ENCODE peak calls at places on chromosomes 11 and 22, in ten cellular contexts. One of them, this sample, is unnamed.

GRCh38 chr11:9219572-9219971 is 45.6 kb downstream of the DENND5A start:
- DNase-seq in hippocampal formation: no peak
- DNase-seq in psoas muscle: no peak
- DNase-seq in stimulated activated CD8-positive, alpha-beta memory T cell treated with anti-CD3 and anti-CD28 coated beads, Interleukin-15, amount 100 ng/mL, for 24 hours: no peak
- DNase-seq in PC-9: peak
- DNase-seq in kidney epithelial cell: no peak
- DNase-seq in dermis blood vessel endothelial cell: no peak
- DNase-seq in nephron progenitor cell: no peak
- DNase-seq in uterus: peak
- DNase-seq in fibroblast of villous mesenchyme: peak
- DNase-seq in this sample: no peak

GRCh38 chr11:117663826-117664225 is 133.2 kb downstream of the DSCAML1 start:
- DNase-seq in fibroblast of villous mesenchyme: no peak
- DNase-seq in psoas muscle: peak
- DNase-seq in PC-9: no peak
- DNase-seq in dermis blood vessel endothelial cell: no peak
- DNase-seq in hippocampal formation: peak
- DNase-seq in uterus: peak
- DNase-seq in kidney epithelial cell: no peak
- DNase-seq in stimulated activated CD8-positive, alpha-beta memory T cell treated with anti-CD3 and anti-CD28 coated beads, Interleukin-15, amount 100 ng/mL, for 24 hours: no peak
- DNase-seq in nephron progenitor cell: peak
- DNase-seq in this sample: no peak

GRCh38 chr11:65502852-65503603 is 4.2 kb downstream of the MALAT1 start:
- DNase-seq in stimulated activated CD8-positive, alpha-beta memory T cell treated with anti-CD3 and anti-CD28 coated beads, Interleukin-15, amount 100 ng/mL, for 24 hours: no peak
- DNase-seq in uterus: peak
- DNase-seq in hippocampal formation: no peak
- DNase-seq in psoas muscle: no peak
- DNase-seq in nephron progenitor cell: no peak
- DNase-seq in kidney epithelial cell: no peak
- DNase-seq in dermis blood vessel endothelial cell: peak
- DNase-seq in PC-9: no peak
- DNase-seq in fibroblast of villous mesenchyme: peak
- DNase-seq in this sample: peak

GRCh38 chr11:132158091-132158490 is 787.7 kb downstream of the NTM start:
- DNase-seq in stimulated activated CD8-positive, alpha-beta memory T cell treated with anti-CD3 and anti-CD28 coated beads, Interleukin-15, amount 100 ng/mL, for 24 hours: no peak
- DNase-seq in hippocampal formation: no peak
- DNase-seq in uterus: no peak
- DNase-seq in nephron progenitor cell: no peak
- DNase-seq in dermis blood vessel endothelial cell: peak
- DNase-seq in psoas muscle: no peak
- DNase-seq in fibroblast of villous mesenchyme: peak
- DNase-seq in PC-9: peak
- DNase-seq in kidney epithelial cell: no peak
- DNase-seq in this sample: no peak

GRCh38 chr22:31098633-31099110 is 8.7 kb downstream of the SELENOM start:
- DNase-seq in kidney epithelial cell: no peak
- DNase-seq in psoas muscle: peak
- DNase-seq in uterus: peak
- DNase-seq in hippocampal formation: no peak
- DNase-seq in fibroblast of villous mesenchyme: no peak
- DNase-seq in PC-9: peak
- DNase-seq in stimulated activated CD8-positive, alpha-beta memory T cell treated with anti-CD3 and anti-CD28 coated beads, Interleukin-15, amount 100 ng/mL, for 24 hours: no peak
- DNase-seq in nephron progenitor cell: peak
- DNase-seq in dermis blood vessel endothelial cell: no peak
- DNase-seq in this sample: no peak

GRCh38 chr11:135006800-135007199 is 594.8 kb upstream of the B3GAT1 start:
- DNase-seq in PC-9: no peak
- DNase-seq in psoas muscle: no peak
- DNase-seq in uterus: no peak
- DNase-seq in dermis blood vessel endothelial cell: no peak
- DNase-seq in kidney epithelial cell: no peak
- DNase-seq in nephron progenitor cell: no peak
- DNase-seq in hippocampal formation: peak
- DNase-seq in stimulated activated CD8-positive, alpha-beta memory T cell treated with anti-CD3 and anti-CD28 coated beads, Interleukin-15, amount 100 ng/mL, for 24 hours: no peak
- DNase-seq in fibroblast of villous mesenchyme: no peak
- DNase-seq in this sample: no peak

GRCh38 chr22:28882878-28883656 is at the start of gene ZNRF3:
- DNase-seq in fibroblast of villous mesenchyme: peak
- DNase-seq in PC-9: peak
- DNase-seq in uterus: peak
- DNase-seq in kidney epithelial cell: no peak
- DNase-seq in stimulated activated CD8-positive, alpha-beta memory T cell treated with anti-CD3 and anti-CD28 coated beads, Interleukin-15, amount 100 ng/mL, for 24 hours: peak
- DNase-seq in hippocampal formation: peak
- DNase-seq in dermis blood vessel endothelial cell: peak
- DNase-seq in psoas muscle: peak
- DNase-seq in nephron progenitor cell: peak
- DNase-seq in this sample: peak

GRCh38 chr22:38187413-38188212 is 6.0 kb upstream of the PLA2G6 start:
- DNase-seq in uterus: no peak
- DNase-seq in stimulated activated CD8-positive, alpha-beta memory T cell treated with anti-CD3 and anti-CD28 coated beads, Interleukin-15, amount 100 ng/mL, for 24 hours: no peak
- DNase-seq in hippocampal formation: no peak
- DNase-seq in dermis blood vessel endothelial cell: peak
- DNase-seq in nephron progenitor cell: no peak
- DNase-seq in fibroblast of villous mesenchyme: peak
- DNase-seq in PC-9: peak
- DNase-seq in kidney epithelial cell: no peak
- DNase-seq in psoas muscle: no peak
- DNase-seq in this sample: no peak

GRCh38 chr11:112613051-112613972 is 347.9 kb upstream of the NCAM1 start:
- DNase-seq in hippocampal formation: no peak
- DNase-seq in stimulated activated CD8-positive, alpha-beta memory T cell treated with anti-CD3 and anti-CD28 coated beads, Interleukin-15, amount 100 ng/mL, for 24 hours: no peak
- DNase-seq in fibroblast of villous mesenchyme: peak
- DNase-seq in psoas muscle: no peak
- DNase-seq in PC-9: peak
- DNase-seq in nephron progenitor cell: no peak
- DNase-seq in uterus: peak
- DNase-seq in dermis blood vessel endothelial cell: peak
- DNase-seq in kidney epithelial cell: no peak
- DNase-seq in this sample: no peak

GRCh38 chr11:76283190-76283589 is 76.9 kb upstream of the WNT11 start:
- DNase-seq in uterus: no peak
- DNase-seq in dermis blood vessel endothelial cell: no peak
- DNase-seq in PC-9: no peak
- DNase-seq in psoas muscle: no peak
- DNase-seq in fibroblast of villous mesenchyme: no peak
- DNase-seq in hippocampal formation: no peak
- DNase-seq in kidney epithelial cell: no peak
- DNase-seq in stimulated activated CD8-positive, alpha-beta memory T cell treated with anti-CD3 and anti-CD28 coated beads, Interleukin-15, amount 100 ng/mL, for 24 hours: no peak
- DNase-seq in nephron progenitor cell: no peak
- DNase-seq in this sample: no peak

GRCh38 chr11:32184057-32185055 is 93.5 kb downstream of the RCN1 start:
- DNase-seq in kidney epithelial cell: no peak
- DNase-seq in hippocampal formation: no peak
- DNase-seq in stimulated activated CD8-positive, alpha-beta memory T cell treated with anti-CD3 and anti-CD28 coated beads, Interleukin-15, amount 100 ng/mL, for 24 hours: no peak
- DNase-seq in psoas muscle: no peak
- DNase-seq in PC-9: no peak
- DNase-seq in dermis blood vessel endothelial cell: no peak
- DNase-seq in uterus: no peak
- DNase-seq in nephron progenitor cell: no peak
- DNase-seq in fibroblast of villous mesenchyme: no peak
- DNase-seq in this sample: no peak

GRCh38 chr11:11078344-11078743 is 220.5 kb upstream of the ZBED5 start:
- DNase-seq in dermis blood vessel endothelial cell: no peak
- DNase-seq in fibroblast of villous mesenchyme: peak
- DNase-seq in hippocampal formation: no peak
- DNase-seq in kidney epithelial cell: no peak
- DNase-seq in psoas muscle: no peak
- DNase-seq in nephron progenitor cell: no peak
- DNase-seq in stimulated activated CD8-positive, alpha-beta memory T cell treated with anti-CD3 and anti-CD28 coated beads, Interleukin-15, amount 100 ng/mL, for 24 hours: no peak
- DNase-seq in uterus: no peak
- DNase-seq in PC-9: no peak
- DNase-seq in this sample: no peak

GRCh38 chr11:103024086-103024485 is 67.9 kb downstream of the DCUN1D5 start:
- DNase-seq in hippocampal formation: no peak
- DNase-seq in fibroblast of villous mesenchyme: no peak
- DNase-seq in psoas muscle: no peak
- DNase-seq in kidney epithelial cell: no peak
- DNase-seq in uterus: no peak
- DNase-seq in stimulated activated CD8-positive, alpha-beta memory T cell treated with anti-CD3 and anti-CD28 coated beads, Interleukin-15, amount 100 ng/mL, for 24 hours: no peak
- DNase-seq in PC-9: peak
- DNase-seq in dermis blood vessel endothelial cell: no peak
- DNase-seq in nephron progenitor cell: no peak
- DNase-seq in this sample: no peak

GRCh38 chr11:17743808-17744119 is 9.2 kb downstream of the KCNC1 start:
- DNase-seq in nephron progenitor cell: no peak
- DNase-seq in PC-9: no peak
- DNase-seq in fibroblast of villous mesenchyme: no peak
- DNase-seq in kidney epithelial cell: no peak
- DNase-seq in uterus: no peak
- DNase-seq in stimulated activated CD8-positive, alpha-beta memory T cell treated with anti-CD3 and anti-CD28 coated beads, Interleukin-15, amount 100 ng/mL, for 24 hours: no peak
- DNase-seq in hippocampal formation: no peak
- DNase-seq in psoas muscle: no peak
- DNase-seq in dermis blood vessel endothelial cell: no peak
- DNase-seq in this sample: no peak

GRCh38 chr22:33332538-33332937 is 274.4 kb upstream of the SYN3 start:
- DNase-seq in fibroblast of villous mesenchyme: no peak
- DNase-seq in dermis blood vessel endothelial cell: no peak
- DNase-seq in psoas muscle: no peak
- DNase-seq in PC-9: no peak
- DNase-seq in nephron progenitor cell: no peak
- DNase-seq in stimulated activated CD8-positive, alpha-beta memory T cell treated with anti-CD3 and anti-CD28 coated beads, Interleukin-15, amount 100 ng/mL, for 24 hours: no peak
- DNase-seq in uterus: no peak
- DNase-seq in kidney epithelial cell: no peak
- DNase-seq in hippocampal formation: no peak
- DNase-seq in this sample: peak

GRCh38 chr11:86947541-86947940 is 7.7 kb downstream of the FZD4 start:
- DNase-seq in hippocampal formation: no peak
- DNase-seq in PC-9: no peak
- DNase-seq in uterus: no peak
- DNase-seq in stimulated activated CD8-positive, alpha-beta memory T cell treated with anti-CD3 and anti-CD28 coated beads, Interleukin-15, amount 100 ng/mL, for 24 hours: no peak
- DNase-seq in fibroblast of villous mesenchyme: no peak
- DNase-seq in psoas muscle: no peak
- DNase-seq in nephron progenitor cell: no peak
- DNase-seq in dermis blood vessel endothelial cell: peak
- DNase-seq in kidney epithelial cell: no peak
- DNase-seq in this sample: no peak

GRCh38 chr11:58061813-58062212 is 31.1 kb downstream of the OR6Q1 start:
- DNase-seq in kidney epithelial cell: peak
- DNase-seq in psoas muscle: no peak
- DNase-seq in uterus: no peak
- DNase-seq in fibroblast of villous mesenchyme: no peak
- DNase-seq in stimulated activated CD8-positive, alpha-beta memory T cell treated with anti-CD3 and anti-CD28 coated beads, Interleukin-15, amount 100 ng/mL, for 24 hours: no peak
- DNase-seq in PC-9: no peak
- DNase-seq in dermis blood vessel endothelial cell: no peak
- DNase-seq in hippocampal formation: no peak
- DNase-seq in nephron progenitor cell: no peak
- DNase-seq in this sample: no peak

This sample was measured in right lobe of liver.